ENCODE peak calls at places on chromosomes 11 and 22, in five cellular contexts. H, X, T, E and Z are unnamed samples.

GRCh38 chr11:46711288-46711687 is 7.7 kb upstream of the F2 start:
- DNase-seq in H (no peak), X (no peak), T (no peak), E (no peak), Z (no peak)

GRCh38 chr11:95247883-95248282 is 16.9 kb upstream of the SESN3 start:
- DNase-seq in H (no peak), X (no peak), T (no peak), E (no peak), Z (no peak)

GRCh38 chr11:65026810-65027209 is 429 bp upstream of the SNX15 start:
- DNase-seq in H (no peak), X (no peak), T (no peak), E (no peak), Z (no peak)

GRCh38 chr11:58546841-58547240 is 28.8 kb downstream of the LPXN start:
- DNase-seq in H (no peak), X (no peak), T (no peak), E (no peak), Z (no peak)

GRCh38 chr11:827146-827860 is 416 bp upstream of the CRACR2B start:
- DNase-seq in H (peak; percentile 60), X (no peak), T (no peak), E (no peak), Z (no peak)

GRCh38 chr22:49179886-49180682 is 647.6 kb downstream of the BRD1 start:
- DNase-seq in H (no peak), X (no peak), T (no peak), E (no peak), Z (no peak)

GRCh38 chr22:29093030-29093429 is 20.2 kb downstream of the KREMEN1 start:
- DNase-seq in H (no peak), X (no peak), T (no peak), E (no peak), Z (no peak)

GRCh38 chr22:48921411-48921903 is 906.2 kb downstream of the BRD1 start:
- DNase-seq in H (no peak), X (peak; percentile 34), T (no peak), E (no peak), Z (no peak)

GRCh38 chr11:77153276-77154185 is 25.5 kb downstream of the MYO7A start:
- DNase-seq in H (no peak), X (no peak), T (no peak), E (no peak), Z (no peak)

GRCh38 chr11:2076441-2076840 is 62.7 kb downstream of the IGF2 start:
- DNase-seq in H (no peak), X (peak; percentile 28), T (no peak), E (no peak), Z (no peak)

GRCh38 chr11:96168623-96169022 is 174.4 kb downstream of the MAML2 start:
- DNase-seq in H (no peak), X (no peak), T (no peak), E (peak; percentile 18), Z (no peak)